ENCODE peak calls at places on chromosomes 2 and 18, in five cellular contexts. One of them, this sample, is unnamed.

GRCh38 chr2:210991107-210991506 is 434.7 kb downstream of the CPS1 start:
- DNase-seq in T follicular helper cell: no peak
- DNase-seq in HT1080: no peak
- DNase-seq in AG20443: no peak
- DNase-seq in bronchial epithelial cell: no peak
- DNase-seq in this sample: peak

GRCh38 chr18:48605408-48605845 is 66.6 kb downstream of the CTIF start:
- DNase-seq in T follicular helper cell: no peak
- DNase-seq in HT1080: peak
- DNase-seq in AG20443: no peak
- DNase-seq in bronchial epithelial cell: no peak
- DNase-seq in this sample: peak

GRCh38 chr2:71001592-71002570 is 7.2 kb upstream of the TEX261 start:
- DNase-seq in T follicular helper cell: no peak
- DNase-seq in HT1080: no peak
- DNase-seq in AG20443: no peak
- DNase-seq in bronchial epithelial cell: no peak
- DNase-seq in this sample: no peak

GRCh38 chr18:77393519-77393918 is 143.9 kb downstream of the GALR1 start:
- DNase-seq in T follicular helper cell: no peak
- DNase-seq in HT1080: no peak
- DNase-seq in AG20443: no peak
- DNase-seq in bronchial epithelial cell: no peak
- DNase-seq in this sample: no peak

GRCh38 chr2:14321357-14321756 is 311.2 kb upstream of the LRATD1 start:
- DNase-seq in T follicular helper cell: no peak
- DNase-seq in HT1080: no peak
- DNase-seq in AG20443: no peak
- DNase-seq in bronchial epithelial cell: no peak
- DNase-seq in this sample: no peak

GRCh38 chr2:172554352-172555271 is 1.3 kb upstream of the PDK1 start:
- DNase-seq in T follicular helper cell: no peak
- DNase-seq in HT1080: no peak
- DNase-seq in AG20443: no peak
- DNase-seq in bronchial epithelial cell: peak
- DNase-seq in this sample: no peak

GRCh38 chr18:22998336-22998735 is 65.2 kb downstream of the RBBP8 start:
- DNase-seq in T follicular helper cell: no peak
- DNase-seq in HT1080: no peak
- DNase-seq in AG20443: no peak
- DNase-seq in bronchial epithelial cell: no peak
- DNase-seq in this sample: no peak

GRCh38 chr18:70368903-70369302 is 80.1 kb downstream of the SOCS6 start:
- DNase-seq in T follicular helper cell: no peak
- DNase-seq in HT1080: no peak
- DNase-seq in AG20443: no peak
- DNase-seq in bronchial epithelial cell: peak
- DNase-seq in this sample: no peak

GRCh38 chr2:20657522-20658235 is 6.8 kb upstream of the HS1BP3 start:
- DNase-seq in T follicular helper cell: no peak
- DNase-seq in HT1080: no peak
- DNase-seq in AG20443: no peak
- DNase-seq in bronchial epithelial cell: no peak
- DNase-seq in this sample: no peak

GRCh38 chr18:28151434-28151833 is 25.5 kb downstream of the CDH2 start:
- DNase-seq in T follicular helper cell: no peak
- DNase-seq in HT1080: no peak
- DNase-seq in AG20443: no peak
- DNase-seq in bronchial epithelial cell: no peak
- DNase-seq in this sample: no peak

GRCh38 chr18:55982992-55983391 is 395.0 kb upstream of the TCF4 start:
- DNase-seq in T follicular helper cell: no peak
- DNase-seq in HT1080: peak
- DNase-seq in AG20443: peak
- DNase-seq in bronchial epithelial cell: peak
- DNase-seq in this sample: peak

GRCh38 chr18:9539283-9539682 is 64.0 kb downstream of the RALBP1 start:
- DNase-seq in T follicular helper cell: no peak
- DNase-seq in HT1080: peak
- DNase-seq in AG20443: no peak
- DNase-seq in bronchial epithelial cell: peak
- DNase-seq in this sample: peak

GRCh38 chr2:72994991-72995380 is 76.5 kb downstream of the SFXN5 start:
- DNase-seq in T follicular helper cell: no peak
- DNase-seq in HT1080: no peak
- DNase-seq in AG20443: no peak
- DNase-seq in bronchial epithelial cell: no peak
- DNase-seq in this sample: no peak

GRCh38 chr2:204706939-204707338 is 161.7 kb downstream of the PARD3B start:
- DNase-seq in T follicular helper cell: no peak
- DNase-seq in HT1080: no peak
- DNase-seq in AG20443: peak
- DNase-seq in bronchial epithelial cell: no peak
- DNase-seq in this sample: peak

GRCh38 chr2:175955168-175955567 is 46.9 kb downstream of the LNPK start:
- DNase-seq in T follicular helper cell: no peak
- DNase-seq in HT1080: no peak
- DNase-seq in AG20443: no peak
- DNase-seq in bronchial epithelial cell: no peak
- DNase-seq in this sample: no peak

GRCh38 chr18:42192251-42193248 is 237.5 kb downstream of the PIK3C3 start:
- DNase-seq in T follicular helper cell: no peak
- DNase-seq in HT1080: peak
- DNase-seq in AG20443: no peak
- DNase-seq in bronchial epithelial cell: peak
- DNase-seq in this sample: peak

GRCh38 chr2:113861740-113862139 is 28.1 kb upstream of the ACTR3 start:
- DNase-seq in T follicular helper cell: no peak
- DNase-seq in HT1080: no peak
- DNase-seq in AG20443: no peak
- DNase-seq in bronchial epithelial cell: no peak
- DNase-seq in this sample: no peak

GRCh38 chr2:133642831-133643230 is 74.6 kb upstream of the NCKAP5 start:
- DNase-seq in T follicular helper cell: no peak
- DNase-seq in HT1080: no peak
- DNase-seq in AG20443: peak
- DNase-seq in bronchial epithelial cell: peak
- DNase-seq in this sample: no peak

GRCh38 chr18:80109676-80110078 is 615 bp downstream of the ADNP2 start:
- DNase-seq in T follicular helper cell: no peak
- DNase-seq in HT1080: peak
- DNase-seq in AG20443: peak
- DNase-seq in bronchial epithelial cell: peak
- DNase-seq in this sample: peak

GRCh38 chr18:77068321-77068841 is 64.2 kb downstream of the MBP start:
- DNase-seq in T follicular helper cell: peak
- DNase-seq in HT1080: no peak
- DNase-seq in AG20443: no peak
- DNase-seq in bronchial epithelial cell: peak
- DNase-seq in this sample: peak

GRCh38 chr2:231452799-231453508 is 11.3 kb downstream of the NCL start:
- DNase-seq in T follicular helper cell: no peak
- DNase-seq in HT1080: peak
- DNase-seq in AG20443: no peak
- DNase-seq in bronchial epithelial cell: no peak
- DNase-seq in this sample: peak

GRCh38 chr2:14634885-14635871 is 2.7 kb downstream of the LRATD1 start:
- DNase-seq in T follicular helper cell: no peak
- DNase-seq in HT1080: peak
- DNase-seq in AG20443: peak
- DNase-seq in bronchial epithelial cell: peak
- DNase-seq in this sample: peak

GRCh38 chr18:21369146-21369545 is 127.1 kb downstream of the GREB1L start:
- DNase-seq in T follicular helper cell: no peak
- DNase-seq in HT1080: no peak
- DNase-seq in AG20443: peak
- DNase-seq in bronchial epithelial cell: no peak
- DNase-seq in this sample: no peak

GRCh38 chr2:101770672-101771071 is 73.2 kb downstream of the MAP4K4 start:
- DNase-seq in T follicular helper cell: no peak
- DNase-seq in HT1080: peak
- DNase-seq in AG20443: no peak
- DNase-seq in bronchial epithelial cell: peak
- DNase-seq in this sample: peak

GRCh38 chr2:120740765-120741513 is 5.3 kb downstream of the GLI2 start:
- DNase-seq in T follicular helper cell: no peak
- DNase-seq in HT1080: no peak
- DNase-seq in AG20443: no peak
- DNase-seq in bronchial epithelial cell: no peak
- DNase-seq in this sample: peak

GRCh38 chr18:61400714-61401113 is 67.5 kb downstream of the CDH20 start:
- DNase-seq in T follicular helper cell: no peak
- DNase-seq in HT1080: peak
- DNase-seq in AG20443: peak
- DNase-seq in bronchial epithelial cell: no peak
- DNase-seq in this sample: peak